ENCODE peak calls at places on chromosomes 1 and 21, in eight cellular contexts. S is mucosa of descending colon; X is stimulated activated CD4-positive, alpha-beta T cell treated with anti-CD3 and anti-CD28 coated beads, Interleukin-1b, Interleukin-23, amount 100 ng/mL, for 24 hours; C is RCC 7860; V is posterior cingulate gyrus; E is ACHN; F is NCI-H460; B is testis. M is an unnamed sample.

GRCh38 chr1:181135815-181136737 is 47.6 kb downstream of the IER5 start:
- DNase-seq in C (peak), B (no peak), S (no peak), E (peak), X (no peak), V (no peak), F (peak), M (peak)

GRCh38 chr1:147852706-147853225 is 49.8 kb upstream of the GJA8 start:
- DNase-seq in C (no peak), X (no peak), E (no peak), F (no peak), V (no peak), S (no peak), B (no peak), M (no peak)

GRCh38 chr1:100290291-100290690 is 24.3 kb downstream of the RTCA start:
- DNase-seq in C (no peak), F (no peak), V (no peak), S (no peak), X (no peak), B (no peak), E (no peak), M (no peak)

GRCh38 chr1:20216574-20216973 is 30.3 kb upstream of the PLA2G2C start:
- DNase-seq in S (no peak), B (no peak), E (peak), C (peak), F (peak), V (no peak), X (no peak), M (no peak)

GRCh38 chr1:6440198-6441126 is 15.9 kb downstream of the ESPN start:
- DNase-seq in X (peak), V (no peak), S (peak), E (peak), C (peak), B (peak), F (peak), M (peak)

GRCh38 chr1:46041551-46041950 is 90.9 kb downstream of the PIK3R3 start:
- DNase-seq in S (no peak), E (no peak), X (no peak), C (no peak), F (no peak), V (no peak), B (no peak), M (no peak)

GRCh38 chr1:235919797-235920475 is 53.2 kb upstream of the LYST start:
- DNase-seq in V (no peak), S (no peak), B (no peak), F (no peak), C (peak), X (no peak), E (no peak), M (peak)

GRCh38 chr21:46196733-46197132 is 12.5 kb upstream of the SPATC1L start:
- DNase-seq in C (no peak), X (no peak), S (peak), B (no peak), E (no peak), V (peak), F (no peak), M (no peak)

GRCh38 chr1:60835649-60836048 is 246.7 kb upstream of the NFIA start:
- DNase-seq in V (no peak), S (no peak), B (no peak), C (no peak), F (no peak), X (no peak), E (no peak), M (no peak)

GRCh38 chr1:191348328-191348727 is 809.9 kb upstream of the RGS18 start:
- DNase-seq in F (no peak), X (no peak), V (no peak), E (no peak), C (no peak), S (no peak), B (no peak), M (no peak)

GRCh38 chr1:218467101-218467728 is 122.1 kb downstream of the TGFB2 start:
- DNase-seq in S (no peak), V (no peak), F (peak), E (no peak), C (no peak), X (no peak), B (no peak), M (no peak)

GRCh38 chr1:172670791-172671190 is 11.9 kb downstream of the FASLG start:
- DNase-seq in E (no peak), F (no peak), B (no peak), S (no peak), V (no peak), X (no peak), C (no peak), M (no peak)

M was measured in LoVo.